ENCODE peak calls at places on chromosomes 3 and 15, in five cellular contexts. W is cardiac fibroblast, X is adrenal gland, P is heart left ventricle, A is astrocyte of the spinal cord. E is an unnamed sample.

GRCh38 chr15:39255760-39256159 is 325.1 kb upstream of the THBS1 start:
- DNase-seq in P (no peak), A (no peak), W (no peak), X (no peak), E (no peak)

GRCh38 chr3:57048052-57048671 is 12.3 kb upstream of the SPATA12 start:
- DNase-seq in W (peak; percentile 10), X (peak; percentile 83), A (no peak), P (no peak), E (no peak)

GRCh38 chr3:7290062-7290825 is 429.3 kb downstream of the GRM7 start:
- DNase-seq in P (no peak), W (peak; percentile 6), X (no peak), A (no peak), E (no peak)

GRCh38 chr3:10273697-10274305 is 18.9 kb downstream of the GHRL start:
- DNase-seq in X (no peak), A (no peak), W (no peak), P (no peak), E (no peak)

GRCh38 chr3:10529809-10530208 is 24.4 kb upstream of the ATP2B2 start:
- DNase-seq in X (peak; percentile 29), W (no peak), A (no peak), P (no peak), E (no peak)

GRCh38 chr15:52783929-52784798 is 6.0 kb downstream of the ONECUT1 start:
- DNase-seq in X (no peak), P (no peak), A (no peak), W (no peak), E (no peak)

GRCh38 chr15:88645171-88646087 is 6.6 kb downstream of the ISG20 start:
- DNase-seq in W (no peak), A (no peak), P (no peak), X (peak; percentile 38), E (no peak)

GRCh38 chr3:98901032-98901464 is 447 bp downstream of the DCBLD2 start:
- DNase-seq in P (peak; percentile 52), X (peak; percentile 70), W (peak; percentile 55), A (peak; percentile 64), E (peak; percentile 45)

GRCh38 chr15:48426047-48426446 is 94.8 kb downstream of the DUT start:
- DNase-seq in W (no peak), A (no peak), X (no peak), P (no peak), E (no peak)

GRCh38 chr3:131713416-131714118 is 210.8 kb upstream of the MRPL3 start:
- DNase-seq in W (no peak), P (no peak), X (no peak), A (no peak), E (no peak)

GRCh38 chr3:176906046-176906905 is 291.0 kb downstream of the TBL1XR1 start:
- DNase-seq in W (peak; percentile 70), X (no peak), A (peak; percentile 85), P (peak; percentile 40), E (no peak)

GRCh38 chr3:117439812-117440211 is 730.2 kb downstream of the TUSC7 start:
- DNase-seq in X (peak; percentile 59), W (peak; percentile 13), A (peak; percentile 9), P (no peak), E (no peak)

GRCh38 chr15:90645873-90646605 is 71.1 kb upstream of the BLM start:
- DNase-seq in W (no peak), A (no peak), X (no peak), P (no peak), E (no peak)

GRCh38 chr3:111895079-111895478 is 36.0 kb downstream of the PHLDB2 start:
- DNase-seq in P (no peak), W (peak; percentile 79), A (peak; percentile 66), X (no peak), E (no peak)

GRCh38 chr3:154113609-154114008 is 7.6 kb upstream of the ARHGEF26 start:
- DNase-seq in P (no peak), X (no peak), W (no peak), A (no peak), E (no peak)

GRCh38 chr3:53243165-53243564 is 12.7 kb downstream of the TKT start:
- DNase-seq in W (peak; percentile 69), P (no peak), A (peak; percentile 62), X (peak; percentile 76), E (no peak)

GRCh38 chr3:81765425-81765824 is 4.0 kb upstream of the GBE1 start:
- DNase-seq in W (no peak), P (no peak), X (no peak), A (no peak), E (no peak)

GRCh38 chr15:52559583-52559982 is 9.2 kb downstream of the ARPP19 start:
- DNase-seq in X (no peak), P (no peak), W (peak; percentile 48), A (peak; percentile 32), E (no peak)

DNA sequence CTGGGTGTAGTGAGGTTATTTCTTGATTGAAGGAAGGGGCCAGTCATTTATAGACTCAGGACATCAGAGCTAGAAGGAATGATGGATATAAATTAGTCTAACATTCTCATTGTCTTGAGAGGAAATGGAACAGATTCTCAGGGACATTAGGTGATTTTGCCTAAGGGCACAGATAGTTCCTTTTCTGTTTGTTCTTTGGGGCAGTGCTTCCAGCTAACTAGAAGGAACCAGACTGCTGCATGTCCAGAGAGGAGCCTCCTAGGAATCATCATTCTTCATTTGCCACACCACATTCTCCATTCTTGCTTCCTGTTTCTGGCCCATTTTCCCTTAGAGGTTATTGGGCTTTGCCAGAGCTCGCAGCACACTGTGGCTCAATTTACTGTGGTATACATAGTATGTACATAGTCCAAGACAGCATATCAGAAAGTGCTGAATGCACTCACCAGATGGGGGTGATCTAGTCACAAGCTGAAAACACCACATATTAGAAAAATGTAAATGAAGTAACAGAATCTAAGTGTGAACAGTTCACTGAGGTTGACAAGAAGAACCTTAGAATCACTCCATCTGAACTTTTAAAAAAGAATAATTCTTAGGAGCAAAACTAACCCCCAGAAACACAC is 62.7 kb upstream of the MYZAP start:
- DNase-seq in W (no peak), A (no peak), X (no peak), P (no peak), E (no peak)
- TF ChIP-seq CTCF in W (no peak), A (no peak), X (no peak), P (no peak), E (no peak)

GRCh38 chr15:71109890-71110289 is 5.4 kb upstream of the THSD4 start:
- DNase-seq in X (peak; percentile 81), A (no peak), W (no peak), P (no peak), E (no peak)

GRCh38 chr15:71107501-71107815 is 7.8 kb upstream of the THSD4 start:
- DNase-seq in A (no peak), P (no peak), X (no peak), W (no peak), E (no peak)

GRCh38 chr15:71106802-71107500 is 8.3 kb upstream of the THSD4 start:
- DNase-seq in P (no peak), A (peak; percentile 22), X (no peak), W (no peak), E (no peak)

GRCh38 chr15:71110800-71111565 is 4.3 kb upstream of the THSD4 start:
- DNase-seq in W (no peak), X (no peak), A (no peak), P (no peak), E (no peak)

DNA sequence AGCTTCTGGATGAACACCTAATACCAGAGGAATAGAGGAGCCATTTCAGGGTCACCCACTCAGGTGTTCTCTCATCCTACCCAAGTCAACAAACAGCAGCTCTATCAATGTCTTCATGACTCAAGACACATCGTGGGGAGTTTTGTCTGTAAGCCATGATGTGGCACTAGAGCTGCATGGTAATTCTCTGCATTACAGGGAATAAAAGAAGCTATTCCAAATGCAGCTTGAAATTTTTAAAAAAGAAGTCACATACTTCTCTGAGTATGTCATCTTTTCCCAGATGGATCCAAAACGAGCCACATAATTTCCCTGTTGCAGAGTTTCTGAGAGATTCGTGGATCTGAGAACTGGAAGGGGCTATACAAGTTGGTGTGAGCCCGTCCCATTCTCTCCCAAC is 6.1 kb upstream of the THSD4 start:
- DNase-seq in P (no peak), A (peak; percentile 56), X (no peak), W (peak; percentile 64), E (no peak)
- TF ChIP-seq CTCF in P (no peak), A (peak; percentile 35), X (peak; percentile 5), W (peak; percentile 19), E (no peak)

DNA sequence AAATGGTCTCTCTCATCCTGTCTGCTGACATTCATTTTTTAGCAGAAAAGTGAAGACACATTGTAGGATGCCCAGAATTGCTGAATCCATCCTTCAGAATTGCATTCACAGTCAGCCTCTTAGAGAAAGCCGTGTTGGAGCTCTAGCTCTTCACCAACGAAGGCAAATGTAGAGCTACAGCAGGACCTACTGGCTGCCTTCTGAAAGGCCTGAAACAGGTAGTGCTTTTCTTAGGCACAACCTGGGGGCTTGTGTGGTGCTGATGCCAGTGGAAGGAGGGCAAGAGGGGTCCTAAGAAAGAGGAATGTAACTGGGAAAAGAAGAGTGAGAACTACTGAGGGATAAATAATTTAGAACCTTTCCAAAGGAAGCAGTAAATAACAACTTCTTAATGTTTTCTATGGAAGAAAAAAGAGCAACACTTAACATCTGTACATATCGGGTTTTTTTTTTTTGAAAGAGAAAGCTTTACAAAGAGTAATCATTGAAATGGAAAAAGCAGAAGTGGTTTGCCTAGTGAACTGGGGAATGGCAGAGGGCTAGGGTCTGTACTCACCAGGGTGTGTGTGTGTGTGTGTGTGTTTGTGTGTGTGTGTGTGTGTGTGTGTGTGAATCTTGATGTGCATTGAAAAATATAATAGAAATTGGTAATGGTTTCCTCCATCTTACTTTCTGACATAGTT is 297.8 kb downstream of the SATB1 start:
- DNase-seq in P (no peak), X (no peak), W (no peak), A (no peak), E (no peak)
- TF ChIP-seq CTCF in P (no peak), X (no peak), W (no peak), A (no peak), E (no peak)

GRCh38 chr3:41508063-41508696 is 308.9 kb downstream of the CTNNB1 start:
- DNase-seq in P (no peak), X (no peak), A (peak; percentile 6), W (peak; percentile 68), E (no peak)
- TF ChIP-seq CTCF in P (no peak), X (no peak), A (peak; percentile 12), W (no peak), E (no peak)

DNA sequence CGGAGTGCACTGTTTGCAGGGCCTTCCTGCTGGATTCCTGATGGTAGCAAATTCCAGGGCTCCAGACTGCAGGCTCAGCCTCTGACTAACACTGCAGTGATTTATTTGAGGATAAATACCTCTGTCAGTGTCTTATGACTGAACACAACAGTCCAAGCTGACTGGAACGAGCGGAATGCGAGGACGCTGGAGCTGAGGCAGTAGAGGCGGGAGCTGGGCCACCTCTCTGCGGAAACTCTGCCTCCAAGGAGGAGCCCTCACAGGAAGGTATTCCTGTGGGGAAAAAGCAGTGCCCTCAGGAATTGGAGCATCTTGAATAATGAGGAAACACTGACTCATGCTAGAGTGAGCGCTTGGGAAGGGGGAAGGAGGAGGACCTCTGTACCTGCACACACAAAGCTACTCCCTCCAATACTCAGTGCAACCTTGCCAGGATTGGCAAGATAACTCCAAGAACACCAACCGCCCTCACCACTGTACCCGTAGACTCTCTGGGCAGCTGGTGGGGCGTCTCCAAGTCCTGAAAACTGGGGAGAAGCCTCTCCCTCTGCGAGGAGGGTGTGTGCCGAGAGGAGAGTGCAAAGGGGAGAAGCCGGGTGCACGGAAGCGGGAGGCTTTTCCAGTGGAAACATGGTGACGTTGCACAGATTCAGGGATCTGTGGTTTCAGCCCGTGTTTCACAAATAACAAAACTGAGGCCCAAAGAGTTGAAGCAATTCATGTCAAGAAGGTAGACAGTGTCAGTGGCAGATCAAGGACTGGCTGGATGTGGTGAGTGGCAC is 43.0 kb downstream of the VGLL4 start:
- DNase-seq in P (peak; percentile 61), X (peak; percentile 97), W (peak; percentile 99), A (peak; percentile 99), E (peak; percentile 65)
- TF ChIP-seq CTCF in P (no peak), X (no peak), W (no peak), A (no peak), E (no peak)

E was measured in transverse colon.